ENCODE peak calls at places on chromosomes 16 and 17, in six cellular contexts. M is colonic mucosa, E is A549, Z is transverse colon, I is BE2C, P is PC-9. A is an unnamed sample.

GRCh38 chr17:20228860-20229259 is 219.7 kb downstream of the SPECC1 start:
- DNase-seq in M (no peak), E (no peak), Z (no peak), I (no peak), P (no peak), A (no peak)

GRCh38 chr16:76964464-76965154 is 226.4 kb upstream of the MON1B start:
- DNase-seq in M (no peak), E (no peak), Z (no peak), I (no peak), P (no peak), A (no peak)

GRCh38 chr16:15899538-15900100 is 11.2 kb upstream of the CEP20 start:
- DNase-seq in M (peak; percentile 45), E (peak; percentile 95), Z (peak; percentile 61), I (no peak), P (peak; percentile 94), A (no peak)

GRCh38 chr17:42886283-42887176 is 14.1 kb upstream of the G6PC1 start:
- DNase-seq in M (no peak), E (no peak), Z (no peak), I (no peak), P (no peak), A (no peak)

GRCh38 chr16:85211247-85211910 is 99.1 kb upstream of the CIBAR2 start:
- DNase-seq in M (no peak), E (no peak), Z (no peak), I (no peak), P (peak; percentile 34), A (no peak)

GRCh38 chr16:9155876-9156275 is 64.4 kb downstream of the HAPSTR1 start:
- DNase-seq in M (no peak), E (no peak), Z (no peak), I (no peak), P (no peak), A (no peak)

GRCh38 chr17:45719335-45720071 is 64.6 kb upstream of the CRHR1 start:
- DNase-seq in M (no peak), E (peak; percentile 82), Z (no peak), I (peak; percentile 28), P (peak; percentile 25), A (no peak)

GRCh38 chr16:71631776-71632175 is 5.8 kb downstream of the MARVELD3 start:
- DNase-seq in M (no peak), E (no peak), Z (no peak), I (no peak), P (no peak), A (no peak)

GRCh38 chr16:54933281-54934150 is 2.9 kb downstream of the IRX5 start:
- DNase-seq in M (no peak), E (no peak), Z (no peak), I (no peak), P (no peak), A (no peak)

GRCh38 chr17:68057531-68057952 is 22.0 kb downstream of the KPNA2 start:
- DNase-seq in M (peak; percentile 46), E (no peak), Z (peak; percentile 35), I (peak; percentile 27), P (peak; percentile 26), A (no peak)

GRCh38 chr17:67434061-67434525 is 57.0 kb downstream of the PITPNC1 start:
- DNase-seq in M (no peak), E (no peak), Z (peak; percentile 33), I (no peak), P (no peak), A (no peak)

GRCh38 chr17:49498037-49498615 is 3.0 kb downstream of the NGFR start:
- DNase-seq in M (no peak), E (peak; percentile 41), Z (no peak), I (no peak), P (no peak), A (no peak)

GRCh38 chr17:16037636-16038035 is 38.0 kb downstream of the TTC19 start:
- DNase-seq in M (no peak), E (no peak), Z (no peak), I (no peak), P (no peak), A (no peak)

GRCh38 chr17:75460295-75460694 is 3.9 kb downstream of the TMEM94 start:
- DNase-seq in M (no peak), E (no peak), Z (no peak), I (no peak), P (no peak), A (no peak)

GRCh38 chr17:60161598-60162330 is 12.0 kb downstream of the CA4 start:
- DNase-seq in M (no peak), E (no peak), Z (no peak), I (no peak), P (no peak), A (no peak)

GRCh38 chr17:48051706-48052486 is 3.7 kb downstream of the NFE2L1 start:
- DNase-seq in M (peak; percentile 42), E (no peak), Z (peak; percentile 50), I (peak; percentile 56), P (peak; percentile 28), A (no peak)

GRCh38 chr16:22233050-22233405 is 26.9 kb downstream of the EEF2K start:
- DNase-seq in M (no peak), E (no peak), Z (no peak), I (no peak), P (no peak), A (no peak)

GRCh38 chr16:21162661-21163151 is 4.2 kb downstream of the LDAF1 start:
- DNase-seq in M (no peak), E (no peak), Z (no peak), I (no peak), P (no peak), A (no peak)

GRCh38 chr16:85210423-85211169 is 98.3 kb upstream of the CIBAR2 start:
- DNase-seq in M (no peak), E (no peak), Z (no peak), I (no peak), P (no peak), A (no peak)

GRCh38 chr17:7328840-7329359 is at the start of gene NEURL4:
- DNase-seq in M (no peak), E (no peak), Z (no peak), I (no peak), P (no peak), A (no peak)

GRCh38 chr17:59145571-59146096 is 9.4 kb downstream of the SKA2 start:
- DNase-seq in M (no peak), E (no peak), Z (no peak), I (no peak), P (no peak), A (no peak)

GRCh38 chr16:68265078-68265925 is 976 bp downstream of the SLC7A6 start:
- DNase-seq in M (peak; percentile 80), E (peak; percentile 84), Z (peak; percentile 76), I (peak; percentile 36), P (peak; percentile 83), A (peak; percentile 82)

GRCh38 chr17:29005936-29006438 is at the start of gene SEZ6:
- DNase-seq in M (peak; percentile 60), E (peak; percentile 79), Z (peak; percentile 37), I (peak; percentile 81), P (peak; percentile 58), A (peak; percentile 93)

GRCh38 chr17:14331200-14331981 is 30.5 kb downstream of the HS3ST3B1 start:
- DNase-seq in M (no peak), E (no peak), Z (no peak), I (no peak), P (no peak), A (no peak)

GRCh38 chr16:29702307-29702706 is 23.3 kb downstream of the QPRT start:
- DNase-seq in M (no peak), E (no peak), Z (no peak), I (no peak), P (no peak), A (no peak)

GRCh38 chr16:52494621-52495020 is 52.3 kb downstream of the TOX3 start:
- DNase-seq in M (no peak), E (no peak), Z (no peak), I (no peak), P (no peak), A (no peak)

DNA sequence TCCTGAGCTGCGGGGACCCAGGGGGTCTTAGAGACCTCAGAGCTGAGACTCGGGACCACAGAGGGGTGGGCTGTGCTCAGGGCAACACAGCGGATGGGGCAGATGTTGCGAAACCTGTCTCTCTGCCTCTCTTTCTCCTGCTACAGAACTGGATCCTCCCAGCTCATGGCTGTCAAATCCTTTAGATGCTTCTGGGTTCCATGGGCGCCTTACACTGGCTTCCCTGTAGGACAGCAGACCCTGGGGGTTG is 288.9 kb downstream of the SEC14L1 start:
- DNase-seq in M (no peak), E (no peak), Z (no peak), I (no peak), P (no peak), A (no peak)
- H3K4me1 ChIP-seq in M (peaks cover 37% of the 10 kb centered on the region), E (peaks cover 64% of the 10 kb centered on the region), Z (peaks cover 62% of the 10 kb centered on the region), I (peaks cover 69% of the 10 kb centered on the region), P (peaks cover 12% of the 10 kb centered on the region), A (no peaks in the 10 kb centered on the region)

DNA sequence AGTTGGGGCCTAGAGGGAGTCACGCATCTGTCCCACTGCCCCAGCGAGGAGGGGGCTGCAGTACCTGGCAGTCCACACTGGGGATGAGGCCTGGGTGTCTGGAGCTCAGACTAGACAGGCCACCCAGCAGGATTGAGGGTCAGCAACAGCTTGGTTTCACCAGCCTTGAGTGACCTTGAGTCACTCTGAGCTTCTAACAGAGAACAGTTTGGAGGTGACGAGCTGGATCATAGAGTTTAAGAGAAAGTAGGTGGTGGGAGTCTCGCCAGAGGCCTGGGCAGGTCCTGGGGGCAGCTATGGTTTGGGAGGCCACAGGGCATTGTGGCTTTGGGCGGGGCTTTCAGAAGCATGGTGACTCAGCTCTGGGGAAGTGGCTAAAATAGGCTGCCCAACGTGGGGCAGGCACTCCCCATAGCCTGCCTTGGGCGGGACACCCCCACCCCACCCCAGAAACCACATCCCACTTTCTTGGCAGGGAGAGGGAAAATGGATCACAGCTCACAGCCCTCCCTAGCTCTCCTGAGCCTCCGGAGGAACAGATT is 20.5 kb downstream of the CDC42EP4 start:
- DNase-seq in M (peak; percentile 73), E (peak; percentile 59), Z (peak; percentile 76), I (no peak), P (peak; percentile 92), A (peak; percentile 91)
- H3K4me1 ChIP-seq in M (peaks cover 34% of the 10 kb centered on the region), E (peaks cover 87% of the 10 kb centered on the region), Z (peaks cover 72% of the 10 kb centered on the region), I (peaks cover 3% of the 10 kb centered on the region), P (peaks cover 91% of the 10 kb centered on the region), A (peaks cover 5% of the 10 kb centered on the region)

DNA sequence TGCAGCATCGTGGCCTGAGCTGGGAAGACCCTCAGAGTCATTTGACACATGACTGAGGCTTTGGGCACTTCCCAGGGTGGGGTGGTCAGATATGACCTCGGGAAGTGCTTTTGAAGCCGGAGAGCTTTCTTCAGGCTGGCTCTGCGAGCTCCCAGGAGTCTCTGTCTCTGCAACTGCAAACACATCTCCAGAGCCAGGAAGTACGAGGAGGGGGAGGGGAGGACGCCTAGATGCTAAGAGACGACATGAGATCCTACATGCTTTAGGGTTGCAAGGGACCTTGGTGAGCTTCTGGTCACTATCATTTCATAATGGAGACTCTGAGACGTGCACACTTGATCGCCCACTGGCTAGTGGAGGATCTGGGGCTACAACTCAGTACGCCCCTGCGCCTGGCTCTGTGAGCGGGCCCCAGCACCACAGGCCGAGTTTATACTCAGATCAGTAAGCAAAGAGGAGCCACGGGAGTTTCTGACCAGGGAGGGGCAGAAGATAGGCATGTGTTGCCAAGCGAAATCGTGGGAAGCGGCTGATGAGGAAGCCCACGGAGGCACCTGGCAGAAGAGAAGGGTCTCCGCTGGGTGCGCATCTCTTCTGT is 527 bp upstream of the MGAT5B start:
- DNase-seq in M (no peak), E (no peak), Z (no peak), I (peak; percentile 65), P (peak; percentile 35), A (no peak)
- H3K4me1 ChIP-seq in M (no peaks in the 10 kb centered on the region), E (peaks cover 46% of the 10 kb centered on the region), Z (peaks cover 11% of the 10 kb centered on the region), I (peaks cover 20% of the 10 kb centered on the region), P (peaks cover 37% of the 10 kb centered on the region), A (no peaks in the 10 kb centered on the region)

DNA sequence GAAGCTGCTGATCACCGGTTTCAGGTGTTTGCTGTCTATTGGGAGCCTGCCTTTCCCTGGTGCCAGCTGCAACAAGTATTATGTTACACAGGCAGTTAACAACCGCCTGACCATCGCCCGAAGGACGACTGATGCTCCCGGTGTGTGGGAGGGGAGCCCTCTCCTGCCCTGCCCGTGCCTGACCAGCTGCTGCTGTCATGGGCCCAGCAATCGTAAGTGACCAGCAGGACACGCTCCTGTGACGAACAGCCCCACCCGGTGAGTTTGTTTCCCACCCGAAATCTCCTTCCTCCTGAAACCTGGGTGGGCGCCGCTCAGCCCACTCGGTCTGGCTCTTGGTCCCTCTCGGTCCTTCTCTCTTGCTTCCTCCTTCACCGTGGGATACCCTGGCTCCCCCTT is 17.9 kb upstream of the UBE2I start:
- DNase-seq in M (no peak), E (no peak), Z (no peak), I (no peak), P (no peak), A (no peak)
- H3K4me1 ChIP-seq in M (peaks cover 3% of the 10 kb centered on the region), E (peaks cover 8% of the 10 kb centered on the region), Z (no peaks in the 10 kb centered on the region), I (no peaks in the 10 kb centered on the region), P (peaks cover 17% of the 10 kb centered on the region), A (no peaks in the 10 kb centered on the region)

A was measured in aorta.